ENCODE peak calls at places on chromosome 22, in ten cellular contexts. A is mucosa of gallbladder; U is stimulated activated CD4-positive, alpha-beta T cell treated with anti-CD3 and anti-CD28 coated beads, Interleukin-4, amount 100 ng/mL, for 1 hour; Z is EL; O is activated CD8-positive, alpha-beta T cell treated with anti-CD3 and anti-CD28 coated beads for 36 hours; G is HEK293T; W is H7; F is caudate nucleus; C is glutamatergic neuron; I is NAMALWA. X is an unnamed sample.

GRCh38 chr22:30609260-30610185 is 2.5 kb downstream of the TCN2 start:
- DNase-seq in A (peak), U (no peak), Z (peak), O (peak), G (no peak), W (peak), F (no peak), C (no peak), I (peak), X (peak)

GRCh38 chr22:39253427-39254070 is 8.8 kb upstream of the PDGFB start:
- DNase-seq in A (peak), U (no peak), Z (peak), O (peak), G (peak), W (peak), F (peak), C (peak), I (no peak), X (peak)

GRCh38 chr22:20009018-20009482 is 7.6 kb downstream of the ARVCF start:
- DNase-seq in A (no peak), U (no peak), Z (no peak), O (no peak), G (no peak), W (no peak), F (no peak), C (peak), I (no peak), X (no peak)

GRCh38 chr22:30312053-30312452 is 14.7 kb downstream of the TBC1D10A start:
- DNase-seq in A (no peak), U (no peak), Z (peak), O (peak), G (no peak), W (no peak), F (no peak), C (no peak), I (no peak), X (no peak)

GRCh38 chr22:27419473-27419872 is 382.1 kb downstream of the MN1 start:
- DNase-seq in A (no peak), U (no peak), Z (peak), O (no peak), G (no peak), W (peak), F (no peak), C (no peak), I (no peak), X (no peak)

GRCh38 chr22:19180740-19181410 is 2.3 kb upstream of the SLC25A1 start:
- DNase-seq in A (no peak), U (no peak), Z (no peak), O (no peak), G (no peak), W (no peak), F (no peak), C (no peak), I (no peak), X (no peak)

GRCh38 chr22:39375646-39376045 is 23.9 kb upstream of the TAB1 start:
- DNase-seq in A (no peak), U (no peak), Z (no peak), O (no peak), G (no peak), W (no peak), F (no peak), C (no peak), I (no peak), X (no peak)

GRCh38 chr22:42881982-42882656 is 25.0 kb upstream of the ARFGAP3 start:
- DNase-seq in A (peak), U (no peak), Z (no peak), O (no peak), G (no peak), W (peak), F (peak), C (no peak), I (peak), X (no peak)

GRCh38 chr22:49369726-49370717 is 457.7 kb downstream of the BRD1 start:
- DNase-seq in A (peak), U (no peak), Z (no peak), O (no peak), G (no peak), W (peak), F (no peak), C (no peak), I (no peak), X (no peak)

GRCh38 chr22:35312198-35313059 is 12.7 kb downstream of the TOM1 start:
- DNase-seq in A (peak), U (no peak), Z (peak), O (peak), G (no peak), W (no peak), F (no peak), C (no peak), I (peak), X (peak)

GRCh38 chr22:17477401-17477833 is 85.9 kb upstream of the SLC25A18 start:
- DNase-seq in A (no peak), U (no peak), Z (no peak), O (no peak), G (peak), W (no peak), F (no peak), C (no peak), I (no peak), X (no peak)

X was measured in GM12865.